ENCODE peak calls at places on chromosomes 11 and 22, in four cellular contexts. Z is GM12878, A is PC-9, P is K562. B is an unnamed sample.

GRCh38 chr11:30585892-30586250 is 282 bp downstream of the MPPED2 start:
- DNase-seq in Z (no peak), A (no peak), P (no peak), B (no peak)

GRCh38 chr11:55357560-55358184 is 10.1 kb upstream of the OR4A15 start:
- DNase-seq in Z (no peak), A (no peak), P (peak), B (peak)

GRCh38 chr11:38014405-38014804 is 1416.4 kb upstream of the RAG2 start:
- DNase-seq in Z (no peak), A (no peak), P (no peak), B (no peak)

GRCh38 chr11:65084598-65085375 is 765 bp downstream of the ZFPL1 start:
- DNase-seq in Z (no peak), A (no peak), P (no peak), B (no peak)

GRCh38 chr11:76823481-76824028 is 37.2 kb upstream of the ACER3 start:
- DNase-seq in Z (no peak), A (peak), P (peak), B (no peak)

GRCh38 chr11:79055866-79056632 is 384.8 kb downstream of the TENM4 start:
- DNase-seq in Z (no peak), A (no peak), P (no peak), B (peak)

GRCh38 chr11:45672593-45672992 is 7.2 kb upstream of the CHST1 start:
- DNase-seq in Z (no peak), A (no peak), P (no peak), B (no peak)

GRCh38 chr22:49601614-49602321 is 225.9 kb downstream of the BRD1 start:
- DNase-seq in Z (no peak), A (no peak), P (no peak), B (no peak)

GRCh38 chr11:75760710-75761493 is 7.7 kb upstream of the DGAT2 start:
- DNase-seq in Z (no peak), A (peak), P (no peak), B (no peak)

GRCh38 chr11:69089258-69089657 is 40.5 kb downstream of the TPCN2 start:
- DNase-seq in Z (no peak), A (peak), P (peak), B (no peak)

GRCh38 chr11:97667057-97667456 is 1277.2 kb downstream of the JRKL start:
- DNase-seq in Z (no peak), A (no peak), P (no peak), B (no peak)

GRCh38 chr11:66429983-66430602 is 8.6 kb downstream of the MRPL11 start:
- DNase-seq in Z (no peak), A (no peak), P (peak), B (peak)

GRCh38 chr22:36469094-36469710 is 12.2 kb downstream of the TXN2 start:
- DNase-seq in Z (no peak), A (no peak), P (no peak), B (no peak)

GRCh38 chr11:126973051-126973450 is 27.5 kb downstream of the KIRREL3 start:
- DNase-seq in Z (no peak), A (no peak), P (no peak), B (no peak)

GRCh38 chr11:65298131-65298535 is 16.5 kb upstream of the CDC42EP2 start:
- DNase-seq in Z (no peak), A (no peak), P (no peak), B (no peak)

GRCh38 chr22:26471522-26471921 is 12.1 kb downstream of the HPS4 start:
- DNase-seq in Z (no peak), A (no peak), P (no peak), B (no peak)

GRCh38 chr11:76201056-76201455 is 5.2 kb downstream of the WNT11 start:
- DNase-seq in Z (no peak), A (no peak), P (no peak), B (no peak)

GRCh38 chr11:10293423-10294288 is at the start of gene SBF2:
- DNase-seq in Z (no peak), A (peak), P (peak), B (peak)

GRCh38 chr11:79087238-79087956 is 353.4 kb downstream of the TENM4 start:
- DNase-seq in Z (no peak), A (no peak), P (no peak), B (no peak)

GRCh38 chr11:2095542-2095941 is 43.6 kb downstream of the IGF2 start:
- DNase-seq in Z (no peak), A (no peak), P (no peak), B (no peak)

GRCh38 chr11:2777396-2777795 is 77.6 kb upstream of the KCNQ1OT1 start:
- DNase-seq in Z (no peak), A (peak), P (no peak), B (no peak)

GRCh38 chr11:111438846-111439520 is 59.9 kb upstream of the POU2AF1 start:
- DNase-seq in Z (no peak), A (no peak), P (no peak), B (peak)

GRCh38 chr11:73532310-73532709 is 65.6 kb downstream of the FAM168A start:
- DNase-seq in Z (no peak), A (no peak), P (no peak), B (no peak)

GRCh38 chr11:133081730-133082452 is 450.4 kb downstream of the OPCML start:
- DNase-seq in Z (no peak), A (no peak), P (no peak), B (no peak)

GRCh38 chr11:75303544-75304224 is 47.8 kb downstream of the ARRB1 start:
- DNase-seq in Z (no peak), A (no peak), P (no peak), B (no peak)

GRCh38 chr11:131749100-131749499 is 378.7 kb downstream of the NTM start:
- DNase-seq in Z (no peak), A (no peak), P (no peak), B (no peak)

GRCh38 chr11:122235615-122236014 is 119.6 kb upstream of the BLID start:
- DNase-seq in Z (no peak), A (peak), P (no peak), B (no peak)

GRCh38 chr22:28462041-28462440 is 217.6 kb downstream of the TTC28 start:
- DNase-seq in Z (no peak), A (no peak), P (no peak), B (no peak)

GRCh38 chr22:27879923-27880322 is 39.1 kb downstream of the PITPNB start:
- DNase-seq in Z (no peak), A (no peak), P (peak), B (peak)

GRCh38 chr11:25453471-25453870 is 878.5 kb upstream of the ANO3 start:
- DNase-seq in Z (no peak), A (no peak), P (no peak), B (no peak)

GRCh38 chr22:19199479-19199878 is 20.9 kb upstream of the SLC25A1 start:
- DNase-seq in Z (no peak), A (no peak), P (no peak), B (no peak)

GRCh38 chr11:61679301-61679700 is 890 bp upstream of the DAGLA start:
- DNase-seq in Z (no peak), A (peak), P (peak), B (no peak)

GRCh38 chr11:61680622-61681191 is 516 bp downstream of the DAGLA start:
- DNase-seq in Z (no peak), A (no peak), P (no peak), B (no peak)

GRCh38 chr11:61671527-61671926 is 8.7 kb upstream of the DAGLA start:
- DNase-seq in Z (no peak), A (peak), P (peak), B (no peak)

GRCh38 chr11:61679893-61680621 is at the start of gene DAGLA:
- DNase-seq in Z (no peak), A (peak), P (peak), B (peak)

GRCh38 chr11:61675826-61676225 is 4.4 kb upstream of the DAGLA start:
- DNase-seq in Z (no peak), A (peak), P (no peak), B (no peak)
- TF ChIP-seq EZH2 in Z (no peak), A (no peak), P (no peak), B (no peak)

GRCh38 chr11:6006395-6006794 is 351 bp downstream of the OR56A4 start:
- DNase-seq in Z (no peak), A (no peak), P (no peak), B (no peak)
- TF ChIP-seq EZH2 in Z (no peak), A (no peak), P (no peak), B (no peak)

GRCh38 chr22:24435861-24436351 is 8.5 kb downstream of the ADORA2A start:
- DNase-seq in Z (no peak), A (no peak), P (no peak), B (no peak)

GRCh38 chr22:24433001-24433867 is 5.8 kb downstream of the ADORA2A start:
- DNase-seq in Z (no peak), A (no peak), P (no peak), B (no peak)

GRCh38 chr22:24435323-24435645 is 7.9 kb downstream of the ADORA2A start:
- DNase-seq in Z (no peak), A (no peak), P (no peak), B (no peak)

GRCh38 chr22:24433868-24434471 is 6.6 kb downstream of the ADORA2A start:
- DNase-seq in Z (peak), A (peak), P (peak), B (peak)

GRCh38 chr22:24434472-24435322 is 7.3 kb downstream of the ADORA2A start:
- DNase-seq in Z (peak), A (no peak), P (no peak), B (peak)
- TF ChIP-seq EZH2 in Z (no peak), A (no peak), P (no peak), B (no peak)

DNA sequence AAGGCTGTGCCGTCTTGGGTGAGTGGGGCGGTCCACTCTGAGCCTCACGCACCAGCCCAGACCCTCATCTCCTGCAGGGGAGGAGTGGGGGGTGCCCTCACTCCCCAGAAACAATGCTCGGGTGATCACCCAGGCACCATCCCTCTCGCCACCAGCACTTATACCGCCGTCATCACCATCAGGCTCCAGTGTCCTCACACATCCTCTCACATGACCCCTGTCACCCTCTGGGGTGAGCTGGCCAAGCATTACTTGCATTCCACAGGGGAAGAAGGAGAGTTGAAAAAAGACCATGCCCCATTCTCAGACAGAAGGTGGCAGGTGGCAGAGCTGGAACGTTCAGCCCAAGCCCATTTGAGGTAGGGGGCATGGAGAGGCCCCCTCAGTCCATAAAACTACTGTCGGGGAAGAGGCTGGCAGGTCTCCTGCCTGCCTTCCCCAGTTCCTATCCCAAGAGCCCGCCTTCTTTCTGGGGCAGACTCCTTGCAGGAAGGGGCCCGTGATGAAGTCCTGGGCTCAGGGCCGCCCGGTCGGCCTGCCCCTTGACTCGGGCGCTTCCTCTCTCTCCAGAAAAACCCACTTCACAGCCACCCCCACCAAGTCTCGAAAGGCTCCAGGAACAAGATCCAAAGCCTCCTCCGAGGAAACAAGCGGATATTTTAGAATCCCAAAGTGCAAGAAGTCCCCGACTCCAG is 153.3 kb downstream of the DSCAML1 start:
- DNase-seq in Z (no peak), A (no peak), P (no peak), B (no peak)
- TF ChIP-seq EZH2 in Z (no peak), A (peak), P (no peak), B (no peak)

GRCh38 chr11:32485733-32486132 is 50.4 kb upstream of the WT1 start:
- DNase-seq in Z (no peak), A (peak), P (no peak), B (no peak)
- TF ChIP-seq EZH2 in Z (no peak), A (no peak), P (no peak), B (no peak)

B was measured in MM.1S.